ENCODE peak calls at places on chromosome 15, in six cellular contexts. One of them, this sample, is unnamed.

GRCh38 chr15:40660686-40661085 is 34.3 kb upstream of the RAD51 start:
- DNase-seq in stomach: no peak
- DNase-seq in GM12865: no peak
- DNase-seq in left lung: no peak
- DNase-seq in DND-41: no peak
- DNase-seq in fibroblast of the aortic adventitia: no peak
- DNase-seq in this sample: no peak

GRCh38 chr15:48702569-48703239 is 57.2 kb upstream of the FBN1 start:
- DNase-seq in stomach: no peak
- DNase-seq in GM12865: peak
- DNase-seq in left lung: no peak
- DNase-seq in DND-41: no peak
- DNase-seq in fibroblast of the aortic adventitia: peak
- DNase-seq in this sample: peak

GRCh38 chr15:87387681-87388240 is 868.8 kb downstream of the NTRK3 start:
- DNase-seq in stomach: no peak
- DNase-seq in GM12865: no peak
- DNase-seq in left lung: no peak
- DNase-seq in DND-41: no peak
- DNase-seq in fibroblast of the aortic adventitia: no peak
- DNase-seq in this sample: peak

GRCh38 chr15:56038015-56038414 is 44.6 kb upstream of the NEDD4 start:
- DNase-seq in stomach: no peak
- DNase-seq in GM12865: no peak
- DNase-seq in left lung: no peak
- DNase-seq in DND-41: no peak
- DNase-seq in fibroblast of the aortic adventitia: peak
- DNase-seq in this sample: peak

GRCh38 chr15:93027413-93027812 is 61.6 kb downstream of the RGMA start:
- DNase-seq in stomach: no peak
- DNase-seq in GM12865: no peak
- DNase-seq in left lung: no peak
- DNase-seq in DND-41: peak
- DNase-seq in fibroblast of the aortic adventitia: peak
- DNase-seq in this sample: no peak

GRCh38 chr15:90881978-90882721 is 2.2 kb upstream of the FES start:
- DNase-seq in stomach: no peak
- DNase-seq in GM12865: no peak
- DNase-seq in left lung: peak
- DNase-seq in DND-41: no peak
- DNase-seq in fibroblast of the aortic adventitia: no peak
- DNase-seq in this sample: no peak

GRCh38 chr15:66911131-66911700 is 154.2 kb upstream of the SMAD3 start:
- DNase-seq in stomach: no peak
- DNase-seq in GM12865: no peak
- DNase-seq in left lung: no peak
- DNase-seq in DND-41: no peak
- DNase-seq in fibroblast of the aortic adventitia: no peak
- DNase-seq in this sample: no peak

GRCh38 chr15:26867199-26868007 is 541 bp downstream of the GABRA5 start:
- DNase-seq in stomach: no peak
- DNase-seq in GM12865: no peak
- DNase-seq in left lung: peak
- DNase-seq in DND-41: no peak
- DNase-seq in fibroblast of the aortic adventitia: no peak
- DNase-seq in this sample: peak

GRCh38 chr15:72724028-72724427 is 38.0 kb downstream of the BBS4 start:
- DNase-seq in stomach: no peak
- DNase-seq in GM12865: no peak
- DNase-seq in left lung: no peak
- DNase-seq in DND-41: no peak
- DNase-seq in fibroblast of the aortic adventitia: peak
- DNase-seq in this sample: no peak

GRCh38 chr15:40782609-40783227 is 12.9 kb downstream of the C15orf62 start:
- DNase-seq in stomach: peak
- DNase-seq in GM12865: peak
- DNase-seq in left lung: peak
- DNase-seq in DND-41: peak
- DNase-seq in fibroblast of the aortic adventitia: no peak
- DNase-seq in this sample: no peak

GRCh38 chr15:66599536-66600239 is 33.9 kb upstream of the LCTL start:
- DNase-seq in stomach: no peak
- DNase-seq in GM12865: no peak
- DNase-seq in left lung: no peak
- DNase-seq in DND-41: no peak
- DNase-seq in fibroblast of the aortic adventitia: no peak
- DNase-seq in this sample: no peak

GRCh38 chr15:100147828-100148227 is 193.9 kb downstream of the ADAMTS17 start:
- DNase-seq in stomach: no peak
- DNase-seq in GM12865: no peak
- DNase-seq in left lung: no peak
- DNase-seq in DND-41: no peak
- DNase-seq in fibroblast of the aortic adventitia: no peak
- DNase-seq in this sample: no peak

GRCh38 chr15:79896634-79897379 is at the start of gene MTHFS:
- DNase-seq in stomach: peak
- DNase-seq in GM12865: peak
- DNase-seq in left lung: peak
- DNase-seq in DND-41: peak
- DNase-seq in fibroblast of the aortic adventitia: peak
- DNase-seq in this sample: peak

GRCh38 chr15:79898369-79898768 is 1.6 kb upstream of the MTHFS start:
- DNase-seq in stomach: no peak
- DNase-seq in GM12865: no peak
- DNase-seq in left lung: no peak
- DNase-seq in DND-41: no peak
- DNase-seq in fibroblast of the aortic adventitia: no peak
- DNase-seq in this sample: no peak

GRCh38 chr15:79897380-79897678 is 515 bp upstream of the MTHFS start:
- DNase-seq in stomach: no peak
- DNase-seq in GM12865: no peak
- DNase-seq in left lung: no peak
- DNase-seq in DND-41: no peak
- DNase-seq in fibroblast of the aortic adventitia: peak
- DNase-seq in this sample: peak

GRCh38 chr15:79897701-79898113 is 893 bp upstream of the MTHFS start:
- DNase-seq in stomach: no peak
- DNase-seq in GM12865: no peak
- DNase-seq in left lung: no peak
- DNase-seq in DND-41: peak
- DNase-seq in fibroblast of the aortic adventitia: no peak
- DNase-seq in this sample: no peak

GRCh38 chr15:79896131-79896633 is 632 bp downstream of the MTHFS start:
- DNase-seq in stomach: no peak
- DNase-seq in GM12865: no peak
- DNase-seq in left lung: no peak
- DNase-seq in DND-41: no peak
- DNase-seq in fibroblast of the aortic adventitia: peak
- DNase-seq in this sample: no peak
- H3K4me3 ChIP-seq in stomach: peak
- H3K4me3 ChIP-seq in GM12865: peak
- H3K4me3 ChIP-seq in left lung: peak
- H3K4me3 ChIP-seq in DND-41: peak
- H3K4me3 ChIP-seq in fibroblast of the aortic adventitia: peak
- H3K4me3 ChIP-seq in this sample: peak

GRCh38 chr15:28021281-28022039 is 77.7 kb downstream of the OCA2 start:
- DNase-seq in stomach: no peak
- DNase-seq in GM12865: peak
- DNase-seq in left lung: peak
- DNase-seq in DND-41: peak
- DNase-seq in fibroblast of the aortic adventitia: no peak
- DNase-seq in this sample: peak
- TF ChIP-seq CTCF in stomach: peak
- TF ChIP-seq CTCF in GM12865: no peak
- TF ChIP-seq CTCF in left lung: no peak
- TF ChIP-seq CTCF in DND-41: peak
- TF ChIP-seq CTCF in fibroblast of the aortic adventitia: no peak
- TF ChIP-seq CTCF in this sample: peak

GRCh38 chr15:80194186-80194585 is 41.4 kb downstream of the FAH start:
- DNase-seq in stomach: no peak
- DNase-seq in GM12865: no peak
- DNase-seq in left lung: no peak
- DNase-seq in DND-41: no peak
- DNase-seq in fibroblast of the aortic adventitia: no peak
- DNase-seq in this sample: no peak
- H3K4me3 ChIP-seq in stomach: no peak
- H3K4me3 ChIP-seq in GM12865: no peak
- H3K4me3 ChIP-seq in left lung: no peak
- H3K4me3 ChIP-seq in DND-41: no peak
- H3K4me3 ChIP-seq in fibroblast of the aortic adventitia: no peak
- H3K4me3 ChIP-seq in this sample: no peak

GRCh38 chr15:75782926-75783325 is 60.3 kb upstream of the UBE2Q2 start:
- DNase-seq in stomach: no peak
- DNase-seq in GM12865: no peak
- DNase-seq in left lung: no peak
- DNase-seq in DND-41: no peak
- DNase-seq in fibroblast of the aortic adventitia: no peak
- DNase-seq in this sample: no peak

GRCh38 chr15:75791337-75791713 is 51.9 kb upstream of the UBE2Q2 start:
- DNase-seq in stomach: no peak
- DNase-seq in GM12865: no peak
- DNase-seq in left lung: no peak
- DNase-seq in DND-41: no peak
- DNase-seq in fibroblast of the aortic adventitia: no peak
- DNase-seq in this sample: no peak

GRCh38 chr15:75786564-75786925 is 56.7 kb upstream of the UBE2Q2 start:
- DNase-seq in stomach: no peak
- DNase-seq in GM12865: no peak
- DNase-seq in left lung: no peak
- DNase-seq in DND-41: no peak
- DNase-seq in fibroblast of the aortic adventitia: no peak
- DNase-seq in this sample: no peak

GRCh38 chr15:75790631-75791336 is 52.5 kb upstream of the UBE2Q2 start:
- DNase-seq in stomach: no peak
- DNase-seq in GM12865: no peak
- DNase-seq in left lung: no peak
- DNase-seq in DND-41: no peak
- DNase-seq in fibroblast of the aortic adventitia: no peak
- DNase-seq in this sample: no peak

DNA sequence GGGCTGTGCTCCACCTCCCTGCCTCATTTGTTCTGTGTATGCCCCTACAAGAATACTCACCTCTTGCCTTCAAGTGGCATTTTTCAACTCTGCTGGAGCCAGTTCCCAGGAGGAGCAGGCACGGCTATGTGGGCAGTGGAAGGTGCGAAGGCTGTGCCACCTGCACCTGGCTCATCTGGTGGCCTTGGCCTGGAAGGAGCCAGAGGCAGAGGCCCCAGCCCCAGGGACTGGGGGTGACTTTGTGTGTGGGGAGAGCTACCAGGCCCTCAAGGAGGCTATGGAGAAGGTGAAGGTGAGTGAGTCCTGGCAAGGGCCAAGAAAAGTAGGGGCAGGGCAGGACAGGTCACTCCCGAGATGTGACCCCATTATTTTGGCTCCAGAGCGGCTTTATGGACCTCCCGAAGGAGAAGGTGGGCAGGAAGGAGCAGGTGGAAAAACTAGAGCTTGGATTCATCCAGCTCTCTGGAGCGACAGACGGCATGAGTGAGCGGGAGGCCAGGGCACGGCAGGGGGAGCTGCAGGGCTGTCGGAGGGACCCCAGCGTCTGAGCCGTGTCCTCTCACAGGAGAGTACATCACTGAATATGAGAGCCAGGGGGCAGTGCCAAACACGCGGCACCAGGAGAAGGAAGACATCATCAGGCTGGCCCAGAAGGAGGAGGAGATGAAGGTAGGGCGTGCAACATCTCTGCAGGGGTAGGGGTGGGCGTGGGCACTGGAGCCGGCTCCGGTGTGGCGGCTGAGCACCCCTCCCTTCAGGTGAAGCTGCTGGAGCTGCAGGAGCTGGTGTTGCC is 57.3 kb upstream of the UBE2Q2 start:
- DNase-seq in stomach: no peak
- DNase-seq in GM12865: peak
- DNase-seq in left lung: no peak
- DNase-seq in DND-41: no peak
- DNase-seq in fibroblast of the aortic adventitia: no peak
- DNase-seq in this sample: no peak
- TF ChIP-seq CTCF in stomach: no peak
- TF ChIP-seq CTCF in GM12865: no peak
- TF ChIP-seq CTCF in left lung: no peak
- TF ChIP-seq CTCF in DND-41: no peak
- TF ChIP-seq CTCF in fibroblast of the aortic adventitia: no peak
- TF ChIP-seq CTCF in this sample: peak

GRCh38 chr15:37076543-37076942 is 23.8 kb downstream of the MEIS2 start:
- DNase-seq in stomach: no peak
- DNase-seq in GM12865: no peak
- DNase-seq in left lung: no peak
- DNase-seq in DND-41: no peak
- DNase-seq in fibroblast of the aortic adventitia: peak
- DNase-seq in this sample: peak
- H3K4me3 ChIP-seq in stomach: no peak
- H3K4me3 ChIP-seq in GM12865: no peak
- H3K4me3 ChIP-seq in left lung: no peak
- H3K4me3 ChIP-seq in DND-41: no peak
- H3K4me3 ChIP-seq in fibroblast of the aortic adventitia: no peak
- H3K4me3 ChIP-seq in this sample: no peak

GRCh38 chr15:41894791-41895463 is 1.1 kb upstream of the SPTBN5 start:
- DNase-seq in stomach: peak
- DNase-seq in GM12865: peak
- DNase-seq in left lung: peak
- DNase-seq in DND-41: peak
- DNase-seq in fibroblast of the aortic adventitia: peak
- DNase-seq in this sample: peak
- TF ChIP-seq CTCF in stomach: no peak
- TF ChIP-seq CTCF in GM12865: peak
- TF ChIP-seq CTCF in left lung: no peak
- TF ChIP-seq CTCF in DND-41: no peak
- TF ChIP-seq CTCF in fibroblast of the aortic adventitia: peak
- TF ChIP-seq CTCF in this sample: peak

GRCh38 chr15:98263787-98264186 is 303.3 kb downstream of the ARRDC4 start:
- DNase-seq in stomach: no peak
- DNase-seq in GM12865: no peak
- DNase-seq in left lung: no peak
- DNase-seq in DND-41: no peak
- DNase-seq in fibroblast of the aortic adventitia: no peak
- DNase-seq in this sample: no peak
- H3K4me3 ChIP-seq in stomach: no peak
- H3K4me3 ChIP-seq in GM12865: no peak
- H3K4me3 ChIP-seq in left lung: no peak
- H3K4me3 ChIP-seq in DND-41: no peak
- H3K4me3 ChIP-seq in fibroblast of the aortic adventitia: no peak
- H3K4me3 ChIP-seq in this sample: no peak